ENCODE peak calls at places on chromosomes 16 and 17, in five cellular contexts. K is activated CD4-positive, alpha-beta T cell treated with anti-CD3 and anti-CD28 coated beads for 24 hours; H is T-helper 9 cell; S is NCI-H2081; O is mucosa of gallbladder. A is an unnamed sample.

GRCh38 chr17:68733241-68734176 is 132.3 kb upstream of the FAM20A start:
- DNase-seq in K (no peak), H (no peak), S (no peak), O (peak; percentile 18), A (peak; percentile 5)

GRCh38 chr16:85579883-85580607 is 33.1 kb upstream of the GSE1 start:
- DNase-seq in K (no peak), H (no peak), S (no peak), O (no peak), A (no peak)

GRCh38 chr16:49755291-49755611 is 100.7 kb downstream of the ZNF423 start:
- DNase-seq in K (no peak), H (no peak), S (no peak), O (peak; percentile 40), A (no peak)

GRCh38 chr17:57554826-57555635 is 190.1 kb downstream of the CCDC182 start:
- DNase-seq in K (no peak), H (no peak), S (no peak), O (no peak), A (no peak)

GRCh38 chr16:85652431-85653221 is 36.1 kb downstream of the GINS2 start:
- DNase-seq in K (no peak), H (no peak), S (peak; percentile 33), O (peak; percentile 38), A (no peak)

GRCh38 chr16:70579648-70580630 is 56.3 kb downstream of the SF3B3 start:
- DNase-seq in K (no peak), H (no peak), S (no peak), O (peak; percentile 28), A (no peak)

GRCh38 chr17:41521574-41522261 is 3.0 kb upstream of the KRT15 start:
- DNase-seq in K (no peak), H (no peak), S (no peak), O (peak; percentile 77), A (no peak)

GRCh38 chr16:49158029-49158642 is 123.5 kb downstream of the CBLN1 start:
- DNase-seq in K (no peak), H (no peak), S (no peak), O (peak; percentile 24), A (peak; percentile 3)

GRCh38 chr17:63537991-63538692 is 12.1 kb upstream of the DCAF7 start:
- DNase-seq in K (no peak), H (no peak), S (no peak), O (no peak), A (no peak)

A was measured in CMK.